ENCODE peak calls at places on chromosome 19, in five cellular contexts. One of them, this sample, is unnamed.

GRCh38 chr19:15468675-15469512 is 4.5 kb upstream of the RASAL3 start:
- DNase-seq in mesendoderm: no peak
- DNase-seq in brain microvascular endothelial cell: no peak
- DNase-seq in CD8-positive, alpha-beta memory T cell: no peak
- DNase-seq in IMR-90: no peak
- DNase-seq in this sample: no peak

GRCh38 chr19:8451377-8451776 is 6.6 kb downstream of the HNRNPM start:
- DNase-seq in mesendoderm: no peak
- DNase-seq in brain microvascular endothelial cell: no peak
- DNase-seq in CD8-positive, alpha-beta memory T cell: no peak
- DNase-seq in IMR-90: no peak
- DNase-seq in this sample: no peak

GRCh38 chr19:6678690-6679109 is 8.7 kb upstream of the TNFSF14 start:
- DNase-seq in mesendoderm: no peak
- DNase-seq in brain microvascular endothelial cell: peak; percentile 20
- DNase-seq in CD8-positive, alpha-beta memory T cell: no peak
- DNase-seq in IMR-90: no peak
- DNase-seq in this sample: peak; percentile 6

GRCh38 chr19:5963855-5964254 is 14.1 kb downstream of the RANBP3 start:
- DNase-seq in mesendoderm: no peak
- DNase-seq in brain microvascular endothelial cell: no peak
- DNase-seq in CD8-positive, alpha-beta memory T cell: no peak
- DNase-seq in IMR-90: no peak
- DNase-seq in this sample: no peak

GRCh38 chr19:6238643-6239281 is 41.0 kb downstream of the MLLT1 start:
- DNase-seq in mesendoderm: no peak
- DNase-seq in brain microvascular endothelial cell: no peak
- DNase-seq in CD8-positive, alpha-beta memory T cell: no peak
- DNase-seq in IMR-90: peak; percentile 34
- DNase-seq in this sample: no peak

GRCh38 chr19:42397315-42398166 is 7.4 kb upstream of the CNFN start:
- DNase-seq in mesendoderm: no peak
- DNase-seq in brain microvascular endothelial cell: no peak
- DNase-seq in CD8-positive, alpha-beta memory T cell: no peak
- DNase-seq in IMR-90: no peak
- DNase-seq in this sample: no peak

GRCh38 chr19:46618670-46619231 is 6.1 kb downstream of the PTGIR start:
- DNase-seq in mesendoderm: no peak
- DNase-seq in brain microvascular endothelial cell: no peak
- DNase-seq in CD8-positive, alpha-beta memory T cell: no peak
- DNase-seq in IMR-90: peak; percentile 37
- DNase-seq in this sample: no peak

GRCh38 chr19:51127755-51128154 is 3.0 kb downstream of the SIGLEC9 start:
- DNase-seq in mesendoderm: no peak
- DNase-seq in brain microvascular endothelial cell: peak; percentile 76
- DNase-seq in CD8-positive, alpha-beta memory T cell: no peak
- DNase-seq in IMR-90: peak; percentile 47
- DNase-seq in this sample: peak; percentile 5

GRCh38 chr19:17997969-17998826 is 9.8 kb upstream of the ARRDC2 start:
- DNase-seq in mesendoderm: peak; percentile 47
- DNase-seq in brain microvascular endothelial cell: no peak
- DNase-seq in CD8-positive, alpha-beta memory T cell: no peak
- DNase-seq in IMR-90: peak; percentile 24
- DNase-seq in this sample: no peak

GRCh38 chr19:35114656-35115537 is 726 bp upstream of the FXYD3 start:
- DNase-seq in mesendoderm: peak; percentile 84
- DNase-seq in brain microvascular endothelial cell: peak; percentile 18
- DNase-seq in CD8-positive, alpha-beta memory T cell: peak; percentile 68
- DNase-seq in IMR-90: peak; percentile 27
- DNase-seq in this sample: no peak

GRCh38 chr19:4059493-4059880 is 7.2 kb downstream of the ZBTB7A start:
- DNase-seq in mesendoderm: no peak
- DNase-seq in brain microvascular endothelial cell: no peak
- DNase-seq in CD8-positive, alpha-beta memory T cell: no peak
- DNase-seq in IMR-90: no peak
- DNase-seq in this sample: no peak

GRCh38 chr19:32876919-32877285 is 7.3 kb upstream of the SLC7A9 start:
- DNase-seq in mesendoderm: peak; percentile 34
- DNase-seq in brain microvascular endothelial cell: peak; percentile 75
- DNase-seq in CD8-positive, alpha-beta memory T cell: no peak
- DNase-seq in IMR-90: peak; percentile 50
- DNase-seq in this sample: peak; percentile 24

GRCh38 chr19:48842744-48843162 is 6.5 kb upstream of the HSD17B14 start:
- DNase-seq in mesendoderm: peak; percentile 75
- DNase-seq in brain microvascular endothelial cell: peak; percentile 34
- DNase-seq in CD8-positive, alpha-beta memory T cell: peak; percentile 56
- DNase-seq in IMR-90: peak; percentile 48
- DNase-seq in this sample: no peak

GRCh38 chr19:33502521-33502920 is 19.1 kb downstream of the PEPD start:
- DNase-seq in mesendoderm: no peak
- DNase-seq in brain microvascular endothelial cell: no peak
- DNase-seq in CD8-positive, alpha-beta memory T cell: no peak
- DNase-seq in IMR-90: no peak
- DNase-seq in this sample: no peak

GRCh38 chr19:47158879-47159509 is 28.4 kb downstream of the SAE1 start:
- DNase-seq in mesendoderm: no peak
- DNase-seq in brain microvascular endothelial cell: peak; percentile 27
- DNase-seq in CD8-positive, alpha-beta memory T cell: peak; percentile 80
- DNase-seq in IMR-90: peak; percentile 15
- DNase-seq in this sample: no peak

GRCh38 chr19:46515879-46516350 is 20.2 kb upstream of the PNMA8B start:
- DNase-seq in mesendoderm: peak; percentile 67
- DNase-seq in brain microvascular endothelial cell: peak; percentile 26
- DNase-seq in CD8-positive, alpha-beta memory T cell: peak; percentile 46
- DNase-seq in IMR-90: peak; percentile 33
- DNase-seq in this sample: no peak

GRCh38 chr19:48186541-48186991 is 16.1 kb downstream of the ZSWIM9 start:
- DNase-seq in mesendoderm: no peak
- DNase-seq in brain microvascular endothelial cell: no peak
- DNase-seq in CD8-positive, alpha-beta memory T cell: no peak
- DNase-seq in IMR-90: no peak
- DNase-seq in this sample: no peak

GRCh38 chr19:44748426-44749254 is at the start of gene BCL3:
- DNase-seq in mesendoderm: no peak
- DNase-seq in brain microvascular endothelial cell: no peak
- DNase-seq in CD8-positive, alpha-beta memory T cell: peak; percentile 61
- DNase-seq in IMR-90: no peak
- DNase-seq in this sample: no peak

GRCh38 chr19:46786236-46787039 is 2.0 kb downstream of the SLC1A5 start:
- DNase-seq in mesendoderm: peak; percentile 89
- DNase-seq in brain microvascular endothelial cell: peak; percentile 64
- DNase-seq in CD8-positive, alpha-beta memory T cell: peak; percentile 61
- DNase-seq in IMR-90: peak; percentile 83
- DNase-seq in this sample: peak; percentile 36

GRCh38 chr19:10603873-10604459 is 16.9 kb upstream of the AP1M2 start:
- DNase-seq in mesendoderm: peak; percentile 42
- DNase-seq in brain microvascular endothelial cell: peak; percentile 37
- DNase-seq in CD8-positive, alpha-beta memory T cell: peak; percentile 74
- DNase-seq in IMR-90: no peak
- DNase-seq in this sample: no peak

GRCh38 chr19:33301900-33302174 is 497 bp downstream of the CEBPA start:
- DNase-seq in mesendoderm: no peak
- DNase-seq in brain microvascular endothelial cell: no peak
- DNase-seq in CD8-positive, alpha-beta memory T cell: no peak
- DNase-seq in IMR-90: no peak
- DNase-seq in this sample: no peak

GRCh38 chr19:13505761-13506549 is at the start of gene CACNA1A:
- DNase-seq in mesendoderm: peak; percentile 42
- DNase-seq in brain microvascular endothelial cell: no peak
- DNase-seq in CD8-positive, alpha-beta memory T cell: peak; percentile 3
- DNase-seq in IMR-90: peak; percentile 19
- DNase-seq in this sample: no peak

GRCh38 chr19:6458695-6459355 is 767 bp downstream of the SLC25A23 start:
- DNase-seq in mesendoderm: no peak
- DNase-seq in brain microvascular endothelial cell: no peak
- DNase-seq in CD8-positive, alpha-beta memory T cell: no peak
- DNase-seq in IMR-90: no peak
- DNase-seq in this sample: no peak

GRCh38 chr19:14363203-14364097 is 17.8 kb upstream of the ADGRE5 start:
- DNase-seq in mesendoderm: peak; percentile 91
- DNase-seq in brain microvascular endothelial cell: peak; percentile 76
- DNase-seq in CD8-positive, alpha-beta memory T cell: peak; percentile 43
- DNase-seq in IMR-90: peak; percentile 42
- DNase-seq in this sample: no peak

GRCh38 chr19:4357095-4357797 is 13.9 kb downstream of the MPND start:
- DNase-seq in mesendoderm: no peak
- DNase-seq in brain microvascular endothelial cell: no peak
- DNase-seq in CD8-positive, alpha-beta memory T cell: no peak
- DNase-seq in IMR-90: no peak
- DNase-seq in this sample: no peak

GRCh38 chr19:52823676-52824075 is 2.2 kb upstream of the ZNF28 start:
- DNase-seq in mesendoderm: no peak
- DNase-seq in brain microvascular endothelial cell: no peak
- DNase-seq in CD8-positive, alpha-beta memory T cell: no peak
- DNase-seq in IMR-90: no peak
- DNase-seq in this sample: no peak

DNA sequence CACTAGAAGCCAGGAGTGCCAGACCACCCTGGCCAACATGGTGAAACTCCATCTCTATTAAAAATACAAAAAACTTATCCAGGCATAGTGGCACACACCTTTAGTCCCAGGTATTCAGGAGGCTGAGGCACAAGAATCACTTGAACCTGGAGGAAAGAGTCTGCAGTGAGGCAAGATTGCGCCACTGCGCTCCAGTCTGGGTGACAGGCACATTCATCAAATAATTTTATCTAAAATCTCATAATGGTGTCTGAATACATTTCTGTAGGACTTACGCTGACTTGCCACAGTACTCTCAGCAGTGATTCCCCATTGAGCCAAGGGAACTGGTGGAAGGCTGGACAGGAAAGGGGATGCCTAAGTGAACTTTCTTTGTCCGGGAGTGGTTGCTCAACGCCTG is 4.3 kb upstream of the ZNF28 start:
- DNase-seq in mesendoderm: no peak
- DNase-seq in brain microvascular endothelial cell: no peak
- DNase-seq in CD8-positive, alpha-beta memory T cell: no peak
- DNase-seq in IMR-90: no peak
- DNase-seq in this sample: no peak
- H3K4me3 ChIP-seq in mesendoderm: no peak overlapping the region
- H3K4me3 ChIP-seq in brain microvascular endothelial cell: no peak overlapping the region
- H3K4me3 ChIP-seq in CD8-positive, alpha-beta memory T cell: no peak overlapping the region
- H3K4me3 ChIP-seq in IMR-90: no peak overlapping the region
- H3K4me3 ChIP-seq in this sample: no peak overlapping the region

GRCh38 chr19:972281-972680 is 11.9 kb upstream of the WDR18 start:
- DNase-seq in mesendoderm: no peak
- DNase-seq in brain microvascular endothelial cell: no peak
- DNase-seq in CD8-positive, alpha-beta memory T cell: no peak
- DNase-seq in IMR-90: no peak
- DNase-seq in this sample: no peak
- H3K4me3 ChIP-seq in mesendoderm: no peak overlapping the region
- H3K4me3 ChIP-seq in brain microvascular endothelial cell: no peak overlapping the region
- H3K4me3 ChIP-seq in CD8-positive, alpha-beta memory T cell: no peak overlapping the region
- H3K4me3 ChIP-seq in IMR-90: no peak overlapping the region
- H3K4me3 ChIP-seq in this sample: no peak overlapping the region

GRCh38 chr19:19490247-19490968 is 24.9 kb downstream of the TSSK6 start:
- DNase-seq in mesendoderm: peak; percentile 89
- DNase-seq in brain microvascular endothelial cell: peak; percentile 77
- DNase-seq in CD8-positive, alpha-beta memory T cell: peak; percentile 77
- DNase-seq in IMR-90: peak; percentile 82
- DNase-seq in this sample: peak; percentile 36

GRCh38 chr19:19487077-19488040 is 28.0 kb downstream of the TSSK6 start:
- DNase-seq in mesendoderm: no peak
- DNase-seq in brain microvascular endothelial cell: no peak
- DNase-seq in CD8-positive, alpha-beta memory T cell: no peak
- DNase-seq in IMR-90: no peak
- DNase-seq in this sample: no peak

GRCh38 chr19:19489804-19490204 is 25.5 kb downstream of the TSSK6 start:
- DNase-seq in mesendoderm: no peak
- DNase-seq in brain microvascular endothelial cell: no peak
- DNase-seq in CD8-positive, alpha-beta memory T cell: peak; percentile 36
- DNase-seq in IMR-90: no peak
- DNase-seq in this sample: no peak

GRCh38 chr19:19488041-19488874 is 27.1 kb downstream of the TSSK6 start:
- DNase-seq in mesendoderm: peak; percentile 63
- DNase-seq in brain microvascular endothelial cell: peak; percentile 19
- DNase-seq in CD8-positive, alpha-beta memory T cell: no peak
- DNase-seq in IMR-90: no peak
- DNase-seq in this sample: no peak

DNA sequence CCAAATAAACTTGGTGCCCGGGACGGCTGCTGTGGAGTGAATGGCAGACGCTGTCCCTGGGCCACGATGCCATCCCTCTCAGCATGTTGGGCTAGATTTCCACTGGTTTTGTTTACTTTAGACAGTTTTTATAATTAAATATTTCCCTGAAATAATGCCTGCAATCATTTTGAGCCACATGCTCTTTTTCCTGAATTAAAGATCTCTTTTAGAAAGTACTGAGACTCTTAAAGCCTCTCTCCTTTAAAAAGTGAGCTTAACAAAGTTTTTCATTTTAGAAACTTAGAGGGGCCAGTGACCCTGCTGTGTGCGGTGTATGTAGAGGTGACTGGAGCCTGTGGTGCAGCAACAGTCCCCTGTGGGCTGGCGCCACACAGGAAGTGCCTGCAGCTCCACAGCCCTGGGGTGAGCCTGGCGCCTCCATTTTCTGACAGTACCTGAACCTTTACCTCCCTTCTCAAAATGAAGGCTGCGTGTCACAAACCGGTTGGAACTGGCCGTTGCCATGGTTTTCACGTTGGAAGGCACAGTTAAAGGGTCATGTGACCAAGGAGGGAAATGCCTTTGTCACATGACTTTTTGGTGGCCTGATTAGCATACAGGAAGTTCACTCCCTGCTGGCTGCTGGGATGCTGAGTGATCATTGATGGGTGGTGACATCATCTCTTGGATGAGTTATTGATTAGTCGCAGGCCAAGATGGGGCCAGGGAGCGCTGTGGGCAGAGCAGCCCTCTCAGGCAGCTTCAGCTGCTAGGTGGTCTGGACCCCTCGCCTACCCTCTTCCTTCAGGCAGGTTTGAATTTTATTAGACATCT is 26.3 kb downstream of the TSSK6 start:
- DNase-seq in mesendoderm: peak; percentile 100
- DNase-seq in brain microvascular endothelial cell: peak; percentile 92
- DNase-seq in CD8-positive, alpha-beta memory T cell: peak; percentile 91
- DNase-seq in IMR-90: peak; percentile 96
- DNase-seq in this sample: peak; percentile 79
- H3K4me3 ChIP-seq in mesendoderm: no peak overlapping the region
- H3K4me3 ChIP-seq in brain microvascular endothelial cell: no peak overlapping the region
- H3K4me3 ChIP-seq in CD8-positive, alpha-beta memory T cell: peak overlapping the region; percentile 40
- H3K4me3 ChIP-seq in IMR-90: no peak overlapping the region
- H3K4me3 ChIP-seq in this sample: no peak overlapping the region

GRCh38 chr19:40575326-40575725 is 1.3 kb upstream of the SHKBP1 start:
- DNase-seq in mesendoderm: no peak
- DNase-seq in brain microvascular endothelial cell: no peak
- DNase-seq in CD8-positive, alpha-beta memory T cell: no peak
- DNase-seq in IMR-90: no peak
- DNase-seq in this sample: no peak

GRCh38 chr19:40576585-40577451 is at the start of gene SHKBP1:
- DNase-seq in mesendoderm: peak; percentile 97
- DNase-seq in brain microvascular endothelial cell: peak; percentile 91
- DNase-seq in CD8-positive, alpha-beta memory T cell: peak; percentile 93
- DNase-seq in IMR-90: peak; percentile 92
- DNase-seq in this sample: peak; percentile 71

GRCh38 chr19:40571831-40572495 is 4.7 kb upstream of the SHKBP1 start:
- DNase-seq in mesendoderm: no peak
- DNase-seq in brain microvascular endothelial cell: no peak
- DNase-seq in CD8-positive, alpha-beta memory T cell: no peak
- DNase-seq in IMR-90: no peak
- DNase-seq in this sample: no peak

GRCh38 chr19:40578442-40578908 is 1.8 kb downstream of the SHKBP1 start:
- DNase-seq in mesendoderm: peak; percentile 96
- DNase-seq in brain microvascular endothelial cell: no peak
- DNase-seq in CD8-positive, alpha-beta memory T cell: no peak
- DNase-seq in IMR-90: peak; percentile 41
- DNase-seq in this sample: no peak

GRCh38 chr19:40576181-40576584 is 490 bp upstream of the SHKBP1 start:
- DNase-seq in mesendoderm: peak; percentile 74
- DNase-seq in brain microvascular endothelial cell: no peak
- DNase-seq in CD8-positive, alpha-beta memory T cell: peak; percentile 38
- DNase-seq in IMR-90: no peak
- DNase-seq in this sample: no peak
- H3K4me3 ChIP-seq in mesendoderm: peak overlapping the region; percentile 51
- H3K4me3 ChIP-seq in brain microvascular endothelial cell: peak overlapping the region; percentile 82
- H3K4me3 ChIP-seq in CD8-positive, alpha-beta memory T cell: peak overlapping the region; percentile 84
- H3K4me3 ChIP-seq in IMR-90: peak overlapping the region; percentile 96
- H3K4me3 ChIP-seq in this sample: peak overlapping the region; percentile 95

This sample was measured in skeletal muscle cell.